ENCODE peak calls at places on chromosomes 1 and 21, in four cellular contexts. G is esophagus squamous epithelium, D is ovary, C is heart right ventricle. J is an unnamed sample.

GRCh38 chr21:36499578-36500471 is 19.9 kb upstream of the CLDN14 start:
- DNase-seq in G (no peak), D (no peak), C (no peak), J (no peak)

GRCh38 chr1:207402744-207403143 is 51.4 kb upstream of the CR2 start:
- DNase-seq in G (no peak), D (no peak), C (no peak), J (no peak)

GRCh38 chr21:31371715-31372114 is 27.7 kb upstream of the TIAM1 start:
- DNase-seq in G (no peak), D (no peak), C (no peak), J (no peak)

GRCh38 chr1:151990856-151991198 is 2.8 kb downstream of the S100A10 start:
- DNase-seq in G (no peak), D (peak), C (peak), J (no peak)

GRCh38 chr1:50929376-50929958 is 30.6 kb downstream of the FAF1 start:
- DNase-seq in G (no peak), D (no peak), C (no peak), J (no peak)

GRCh38 chr21:25717491-25718139 is 17.1 kb downstream of the ATP5PF start:
- DNase-seq in G (no peak), D (no peak), C (peak), J (no peak)

GRCh38 chr1:160028426-160028825 is 3.4 kb downstream of the PIGM start:
- DNase-seq in G (no peak), D (no peak), C (no peak), J (no peak)

GRCh38 chr21:41662761-41663160 is 104.1 kb downstream of the RIPK4 start:
- DNase-seq in G (no peak), D (no peak), C (no peak), J (no peak)

GRCh38 chr1:231099311-231099710 is 59.3 kb upstream of the FAM89A start:
- DNase-seq in G (no peak), D (no peak), C (no peak), J (no peak)

GRCh38 chr1:109242387-109242786 is 7.0 kb upstream of the CELSR2 start:
- DNase-seq in G (no peak), D (no peak), C (no peak), J (no peak)
- H3K27ac ChIP-seq in G (no peak), D (no peak), C (no peak), J (no peak)

GRCh38 chr1:161229896-161230295 is 4.0 kb downstream of the TOMM40L start:
- DNase-seq in G (no peak), D (no peak), C (no peak), J (no peak)
- H3K27ac ChIP-seq in G (no peak), D (no peak), C (no peak), J (no peak)

GRCh38 chr1:166627583-166627982 is 211.7 kb upstream of the POGK start:
- DNase-seq in G (no peak), D (no peak), C (no peak), J (no peak)
- H3K27ac ChIP-seq in G (no peak), D (no peak), C (no peak), J (no peak)

GRCh38 chr1:28147264-28148094 is 29.0 kb downstream of the PTAFR start:
- DNase-seq in G (no peak), D (no peak), C (no peak), J (no peak)

GRCh38 chr1:28144203-28145135 is 32.0 kb downstream of the PTAFR start:
- DNase-seq in G (no peak), D (no peak), C (no peak), J (no peak)

GRCh38 chr1:28141685-28142084 is 34.8 kb downstream of the PTAFR start:
- DNase-seq in G (no peak), D (no peak), C (no peak), J (no peak)

GRCh38 chr1:28145728-28146127 is 30.8 kb downstream of the PTAFR start:
- DNase-seq in G (no peak), D (no peak), C (no peak), J (no peak)

DNA sequence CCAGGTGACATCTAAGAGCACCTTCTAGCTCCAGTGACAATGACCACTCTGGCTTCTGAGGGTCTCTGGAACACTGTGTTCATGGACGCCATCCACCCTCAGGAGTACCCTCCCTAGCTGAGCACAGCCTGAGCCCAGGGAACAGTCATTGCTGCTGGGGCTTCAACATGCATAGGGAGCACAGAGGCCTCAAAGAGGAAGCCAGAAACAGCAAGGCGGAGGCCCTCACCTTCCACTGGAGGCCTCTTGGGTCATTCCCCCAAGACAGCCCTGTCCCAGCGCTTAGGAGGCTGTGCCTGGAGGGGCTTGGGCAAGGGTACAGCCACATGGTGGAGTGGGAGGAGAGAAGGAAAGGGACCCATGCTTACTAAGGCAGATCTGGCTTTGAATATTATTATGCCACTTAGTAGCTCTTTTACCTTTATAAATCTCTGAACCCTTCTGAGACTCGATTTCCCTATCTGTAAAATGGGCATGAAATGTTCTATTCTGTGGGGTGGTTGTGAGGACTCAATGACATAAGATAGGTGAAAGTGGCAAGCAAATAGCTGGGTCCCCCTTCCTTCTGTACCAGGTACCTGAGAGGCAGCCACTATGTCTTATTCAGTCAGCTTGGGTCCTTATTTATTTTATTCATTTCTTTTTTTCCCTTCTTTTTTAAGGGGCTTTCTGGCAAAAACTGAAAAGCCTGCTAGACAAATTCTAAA is 32.8 kb downstream of the PTAFR start:
- DNase-seq in G (no peak), D (no peak), C (no peak), J (no peak)
- H3K27ac ChIP-seq in G (no peak), D (no peak), C (no peak), J (peak)

J was measured in left lung.